ENCODE peak calls at places on chromosome 21, in seven cellular contexts. One of them, this sample, is unnamed.

GRCh38 chr21:26637346-26637745 is 64.3 kb upstream of the CYYR1 start:
- DNase-seq in SK-N-SH: no peak
- DNase-seq in GM12892: no peak
- DNase-seq in HepG2: no peak
- DNase-seq in K562: no peak
- DNase-seq in H1: no peak
- DNase-seq in GM12878: no peak
- DNase-seq in this sample: no peak

GRCh38 chr21:16454371-16454770 is 724.6 kb downstream of the USP25 start:
- DNase-seq in SK-N-SH: no peak
- DNase-seq in GM12892: no peak
- DNase-seq in HepG2: no peak
- DNase-seq in K562: no peak
- DNase-seq in H1: no peak
- DNase-seq in GM12878: no peak
- DNase-seq in this sample: no peak

GRCh38 chr21:39384674-39385298 is 35.9 kb upstream of the HMGN1 start:
- DNase-seq in SK-N-SH: no peak
- DNase-seq in GM12892: no peak
- DNase-seq in HepG2: peak; percentile 12
- DNase-seq in K562: no peak
- DNase-seq in H1: no peak
- DNase-seq in GM12878: no peak
- DNase-seq in this sample: no peak

GRCh38 chr21:39000496-39000895 is 182.8 kb downstream of the PSMG1 start:
- DNase-seq in SK-N-SH: no peak
- DNase-seq in GM12892: no peak
- DNase-seq in HepG2: no peak
- DNase-seq in K562: no peak
- DNase-seq in H1: no peak
- DNase-seq in GM12878: no peak
- DNase-seq in this sample: no peak

GRCh38 chr21:29613021-29613420 is 314.3 kb downstream of the BACH1 start:
- DNase-seq in SK-N-SH: no peak
- DNase-seq in GM12892: no peak
- DNase-seq in HepG2: no peak
- DNase-seq in K562: peak; percentile 34
- DNase-seq in H1: no peak
- DNase-seq in GM12878: no peak
- DNase-seq in this sample: no peak

GRCh38 chr21:28447453-28447852 is 545.2 kb downstream of the LTN1 start:
- DNase-seq in SK-N-SH: no peak
- DNase-seq in GM12892: no peak
- DNase-seq in HepG2: no peak
- DNase-seq in K562: no peak
- DNase-seq in H1: no peak
- DNase-seq in GM12878: no peak
- DNase-seq in this sample: no peak

GRCh38 chr21:17796037-17796403 is 23.1 kb downstream of the C21orf91 start:
- DNase-seq in SK-N-SH: no peak
- DNase-seq in GM12892: no peak
- DNase-seq in HepG2: peak; percentile 25
- DNase-seq in K562: no peak
- DNase-seq in H1: no peak
- DNase-seq in GM12878: no peak
- DNase-seq in this sample: no peak

GRCh38 chr21:45499970-45500575 is 42.2 kb downstream of the SLC19A1 start:
- DNase-seq in SK-N-SH: no peak
- DNase-seq in GM12892: no peak
- DNase-seq in HepG2: no peak
- DNase-seq in K562: no peak
- DNase-seq in H1: no peak
- DNase-seq in GM12878: no peak
- DNase-seq in this sample: no peak

GRCh38 chr21:45592208-45592619 is 50.0 kb upstream of the SLC19A1 start:
- DNase-seq in SK-N-SH: no peak
- DNase-seq in GM12892: peak; percentile 51
- DNase-seq in HepG2: no peak
- DNase-seq in K562: peak; percentile 42
- DNase-seq in H1: no peak
- DNase-seq in GM12878: peak; percentile 73
- DNase-seq in this sample: peak; percentile 58

GRCh38 chr21:29372063-29372802 is 73.5 kb downstream of the BACH1 start:
- DNase-seq in SK-N-SH: peak; percentile 50
- DNase-seq in GM12892: peak; percentile 24
- DNase-seq in HepG2: peak; percentile 78
- DNase-seq in K562: peak; percentile 79
- DNase-seq in H1: no peak
- DNase-seq in GM12878: peak; percentile 59
- DNase-seq in this sample: peak; percentile 12

DNA sequence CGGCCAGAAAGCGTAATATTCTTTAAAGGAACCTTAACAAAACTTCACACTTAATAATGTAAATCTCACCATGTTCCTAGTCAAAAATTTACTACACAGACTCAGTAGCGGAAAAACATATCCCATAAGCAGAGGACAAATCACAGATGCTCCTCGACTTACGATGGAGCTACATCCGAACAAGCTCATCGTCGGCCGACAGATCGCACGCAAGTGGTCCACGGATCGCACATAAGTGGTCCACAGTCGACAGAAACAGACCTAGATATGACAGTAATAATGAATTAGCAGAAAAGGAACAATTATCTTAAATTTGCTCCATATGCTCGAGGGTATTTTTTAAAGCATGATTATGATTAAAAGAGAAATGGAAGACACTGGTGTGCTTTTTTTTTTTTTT is 36.3 kb downstream of the WDR4 start:
- DNase-seq in SK-N-SH: no peak
- DNase-seq in GM12892: no peak
- DNase-seq in HepG2: no peak
- DNase-seq in K562: no peak
- DNase-seq in H1: no peak
- DNase-seq in GM12878: no peak
- DNase-seq in this sample: no peak
- TF ChIP-seq TAF1 in SK-N-SH: no peak
- TF ChIP-seq TAF1 in GM12892: no peak
- TF ChIP-seq TAF1 in HepG2: no peak
- TF ChIP-seq TAF1 in K562: no peak
- TF ChIP-seq TAF1 in H1: no peak
- TF ChIP-seq TAF1 in GM12878: no peak
- TF ChIP-seq TAF1 in this sample: no peak

GRCh38 chr21:46661211-46661625 is 25.7 kb downstream of the PRMT2 start:
- DNase-seq in SK-N-SH: peak; percentile 89
- DNase-seq in GM12892: peak; percentile 66
- DNase-seq in HepG2: no peak
- DNase-seq in K562: no peak
- DNase-seq in H1: peak; percentile 61
- DNase-seq in GM12878: no peak
- DNase-seq in this sample: peak; percentile 71
- TF ChIP-seq TAF1 in SK-N-SH: no peak
- TF ChIP-seq TAF1 in GM12892: no peak
- TF ChIP-seq TAF1 in HepG2: no peak
- TF ChIP-seq TAF1 in K562: no peak
- TF ChIP-seq TAF1 in H1: peak; percentile 11
- TF ChIP-seq TAF1 in GM12878: no peak
- TF ChIP-seq TAF1 in this sample: no peak

GRCh38 chr21:25350056-25350455 is 257.2 kb downstream of the MRPL39 start:
- DNase-seq in SK-N-SH: peak; percentile 25
- DNase-seq in GM12892: no peak
- DNase-seq in HepG2: no peak
- DNase-seq in K562: peak; percentile 18
- DNase-seq in H1: no peak
- DNase-seq in GM12878: no peak
- DNase-seq in this sample: no peak
- TF ChIP-seq TAF1 in SK-N-SH: no peak
- TF ChIP-seq TAF1 in GM12892: no peak
- TF ChIP-seq TAF1 in HepG2: no peak
- TF ChIP-seq TAF1 in K562: no peak
- TF ChIP-seq TAF1 in H1: no peak
- TF ChIP-seq TAF1 in GM12878: no peak
- TF ChIP-seq TAF1 in this sample: no peak

GRCh38 chr21:33027401-33028185 is 1.9 kb downstream of the OLIG2 start:
- DNase-seq in SK-N-SH: peak; percentile 50
- DNase-seq in GM12892: no peak
- DNase-seq in HepG2: no peak
- DNase-seq in K562: no peak
- DNase-seq in H1: no peak
- DNase-seq in GM12878: no peak
- DNase-seq in this sample: no peak

GRCh38 chr21:33025471-33026298 is at the start of gene OLIG2:
- DNase-seq in SK-N-SH: peak; percentile 49
- DNase-seq in GM12892: no peak
- DNase-seq in HepG2: no peak
- DNase-seq in K562: peak; percentile 32
- DNase-seq in H1: peak; percentile 72
- DNase-seq in GM12878: no peak
- DNase-seq in this sample: no peak

GRCh38 chr21:33026299-33026858 is 644 bp downstream of the OLIG2 start:
- DNase-seq in SK-N-SH: peak; percentile 35
- DNase-seq in GM12892: no peak
- DNase-seq in HepG2: no peak
- DNase-seq in K562: no peak
- DNase-seq in H1: no peak
- DNase-seq in GM12878: no peak
- DNase-seq in this sample: no peak

GRCh38 chr21:33028271-33028670 is 2.5 kb downstream of the OLIG2 start:
- DNase-seq in SK-N-SH: no peak
- DNase-seq in GM12892: no peak
- DNase-seq in HepG2: no peak
- DNase-seq in K562: no peak
- DNase-seq in H1: no peak
- DNase-seq in GM12878: no peak
- DNase-seq in this sample: no peak

DNA sequence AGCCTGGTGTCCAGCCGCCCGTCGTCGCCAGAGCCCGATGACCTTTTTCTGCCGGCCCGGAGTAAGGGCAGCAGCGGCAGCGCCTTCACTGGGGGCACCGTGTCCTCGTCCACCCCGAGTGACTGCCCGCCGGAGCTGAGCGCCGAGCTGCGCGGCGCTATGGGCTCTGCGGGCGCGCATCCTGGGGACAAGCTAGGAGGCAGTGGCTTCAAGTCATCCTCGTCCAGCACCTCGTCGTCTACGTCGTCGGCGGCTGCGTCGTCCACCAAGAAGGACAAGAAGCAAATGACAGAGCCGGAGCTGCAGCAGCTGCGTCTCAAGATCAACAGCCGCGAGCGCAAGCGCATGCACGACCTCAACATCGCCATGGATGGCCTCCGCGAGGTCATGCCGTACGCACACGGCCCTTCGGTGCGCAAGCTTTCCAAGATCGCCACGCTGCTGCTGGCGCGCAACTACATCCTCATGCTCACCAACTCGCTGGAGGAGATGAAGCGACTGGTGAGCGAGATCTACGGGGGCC is 1.2 kb downstream of the OLIG2 start:
- DNase-seq in SK-N-SH: no peak
- DNase-seq in GM12892: no peak
- DNase-seq in HepG2: no peak
- DNase-seq in K562: no peak
- DNase-seq in H1: no peak
- DNase-seq in GM12878: no peak
- DNase-seq in this sample: no peak
- TF ChIP-seq TAF1 in SK-N-SH: no peak
- TF ChIP-seq TAF1 in GM12892: no peak
- TF ChIP-seq TAF1 in HepG2: no peak
- TF ChIP-seq TAF1 in K562: no peak
- TF ChIP-seq TAF1 in H1: no peak
- TF ChIP-seq TAF1 in GM12878: no peak
- TF ChIP-seq TAF1 in this sample: no peak

DNA sequence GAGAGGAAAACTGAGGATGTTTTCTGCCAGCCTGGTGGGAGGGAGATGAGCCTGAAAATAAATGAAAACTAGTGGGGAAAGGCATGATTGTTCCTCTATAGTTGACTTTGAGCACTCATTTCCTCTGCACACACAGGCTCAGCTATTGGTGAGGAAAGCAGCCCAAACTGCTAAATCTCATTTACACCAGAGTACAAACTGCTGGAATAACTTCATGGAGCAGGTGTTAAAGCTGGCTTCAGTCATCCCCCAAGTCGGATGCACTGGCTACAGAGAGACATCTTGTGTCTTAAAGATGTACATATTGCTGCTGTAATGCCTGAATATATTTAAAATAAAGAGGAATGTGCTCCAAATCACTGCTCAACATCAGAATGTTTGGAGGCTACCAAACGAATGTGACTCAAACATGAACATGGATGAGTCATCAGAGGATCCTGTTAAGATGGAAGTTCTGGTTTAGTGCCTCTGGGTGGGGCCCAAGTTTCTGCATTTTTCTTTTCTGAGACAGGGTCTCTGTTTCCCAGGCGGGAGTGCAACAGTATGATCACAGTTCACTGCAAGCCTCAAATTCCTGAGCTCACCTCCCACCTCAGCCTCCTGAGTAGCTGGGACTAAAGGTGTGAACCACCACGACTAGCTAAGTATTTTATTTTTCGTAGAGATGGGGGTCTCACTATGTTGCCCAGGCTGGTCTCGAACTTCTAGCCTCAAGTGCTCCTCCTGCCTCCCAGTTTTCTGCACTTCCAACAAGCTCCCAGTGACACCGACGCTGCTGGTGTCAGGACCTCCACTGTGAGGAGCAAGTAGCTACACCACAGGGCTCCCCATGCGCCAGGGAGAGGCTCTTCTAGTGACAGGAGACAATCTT is 79.0 kb upstream of the KRTAP19-8 start:
- DNase-seq in SK-N-SH: no peak
- DNase-seq in GM12892: no peak
- DNase-seq in HepG2: no peak
- DNase-seq in K562: no peak
- DNase-seq in H1: no peak
- DNase-seq in GM12878: no peak
- DNase-seq in this sample: no peak
- TF ChIP-seq TAF1 in SK-N-SH: no peak
- TF ChIP-seq TAF1 in GM12892: no peak
- TF ChIP-seq TAF1 in HepG2: no peak
- TF ChIP-seq TAF1 in K562: no peak
- TF ChIP-seq TAF1 in H1: no peak
- TF ChIP-seq TAF1 in GM12878: no peak
- TF ChIP-seq TAF1 in this sample: no peak

GRCh38 chr21:44425307-44425894 is 29.9 kb upstream of the LRRC3 start:
- DNase-seq in SK-N-SH: no peak
- DNase-seq in GM12892: no peak
- DNase-seq in HepG2: no peak
- DNase-seq in K562: no peak
- DNase-seq in H1: no peak
- DNase-seq in GM12878: no peak
- DNase-seq in this sample: no peak

GRCh38 chr21:44428281-44428942 is 26.9 kb upstream of the LRRC3 start:
- DNase-seq in SK-N-SH: peak; percentile 35
- DNase-seq in GM12892: no peak
- DNase-seq in HepG2: peak; percentile 26
- DNase-seq in K562: peak; percentile 86
- DNase-seq in H1: peak; percentile 77
- DNase-seq in GM12878: no peak
- DNase-seq in this sample: no peak

GRCh38 chr21:44426663-44427191 is 28.6 kb upstream of the LRRC3 start:
- DNase-seq in SK-N-SH: no peak
- DNase-seq in GM12892: no peak
- DNase-seq in HepG2: no peak
- DNase-seq in K562: no peak
- DNase-seq in H1: no peak
- DNase-seq in GM12878: no peak
- DNase-seq in this sample: no peak

GRCh38 chr21:44425895-44426662 is 29.2 kb upstream of the LRRC3 start:
- DNase-seq in SK-N-SH: no peak
- DNase-seq in GM12892: no peak
- DNase-seq in HepG2: no peak
- DNase-seq in K562: no peak
- DNase-seq in H1: no peak
- DNase-seq in GM12878: no peak
- DNase-seq in this sample: no peak

GRCh38 chr21:44427241-44428120 is 27.8 kb upstream of the LRRC3 start:
- DNase-seq in SK-N-SH: no peak
- DNase-seq in GM12892: no peak
- DNase-seq in HepG2: no peak
- DNase-seq in K562: no peak
- DNase-seq in H1: no peak
- DNase-seq in GM12878: no peak
- DNase-seq in this sample: no peak
- TF ChIP-seq TAF1 in SK-N-SH: no peak
- TF ChIP-seq TAF1 in GM12892: no peak
- TF ChIP-seq TAF1 in HepG2: no peak
- TF ChIP-seq TAF1 in K562: no peak
- TF ChIP-seq TAF1 in H1: no peak
- TF ChIP-seq TAF1 in GM12878: no peak
- TF ChIP-seq TAF1 in this sample: no peak